ENCODE peak calls at places on chromosomes 1 and 21, in eight cellular contexts. R is left colon; Q is germinal center; A is tibial nerve; H is sciatic nerve; F is LHCN-M2; M is H1; J is activated T-cell treated with anti-CD3 and anti-CD28 coated beads, Interleukin-2, amount 50 U/mL, for 24 hours. B is an unnamed sample.

GRCh38 chr1:230518511-230518910 is 92.4 kb upstream of the PGBD5 start:
- DNase-seq in J (no peak), A (no peak), M (peak), R (no peak), F (no peak), H (no peak), Q (no peak), B (no peak)

GRCh38 chr1:94094466-94095111 is 26.4 kb downstream of the ABCA4 start:
- DNase-seq in H (peak), R (peak), J (no peak), F (peak), Q (no peak), A (peak), M (no peak), B (peak)

GRCh38 chr1:183598386-183598785 is 8.1 kb upstream of the NCF2 start:
- DNase-seq in M (no peak), Q (no peak), A (no peak), J (no peak), H (no peak), R (no peak), F (no peak), B (no peak)

GRCh38 chr21:31671146-31671716 is 11.7 kb downstream of the SOD1 start:
- DNase-seq in M (no peak), A (no peak), J (no peak), R (no peak), H (no peak), Q (no peak), F (no peak), B (no peak)

GRCh38 chr1:98988906-98989603 is 15.6 kb downstream of the PLPPR5 start:
- DNase-seq in A (no peak), M (no peak), Q (no peak), H (no peak), F (no peak), J (no peak), R (no peak), B (no peak)

GRCh38 chr1:116139592-116140134 is 28.5 kb downstream of the MAB21L3 start:
- DNase-seq in A (no peak), R (no peak), J (no peak), H (no peak), F (no peak), M (no peak), Q (no peak), B (no peak)

GRCh38 chr21:37447288-37447936 is 80.8 kb downstream of the DYRK1A start:
- DNase-seq in M (no peak), J (no peak), Q (no peak), R (no peak), A (no peak), H (no peak), F (peak), B (no peak)

GRCh38 chr1:39885516-39885915 is 2.2 kb upstream of the TRIT1 start:
- DNase-seq in Q (no peak), M (no peak), R (no peak), F (no peak), H (no peak), J (no peak), A (no peak), B (no peak)

GRCh38 chr1:21620461-21620860 is 48.7 kb downstream of the RAP1GAP start:
- DNase-seq in F (no peak), Q (no peak), A (no peak), M (no peak), H (no peak), J (no peak), R (no peak), B (no peak)

GRCh38 chr1:101282314-101283087 is 45.7 kb downstream of the S1PR1 start:
- DNase-seq in H (no peak), A (no peak), F (no peak), J (no peak), R (no peak), Q (no peak), M (no peak), B (peak)

GRCh38 chr1:52552236-52552504 is 722 bp downstream of the TUT4 start:
- DNase-seq in A (peak), H (no peak), R (peak), Q (peak), F (peak), J (peak), M (no peak), B (no peak)

B was measured in right atrium auricular region.